ENCODE peak calls at places on chromosome 11, in eight cellular contexts. N is PC-3, L is MM.1S, H is OCI-LY7, G is GM23248, P is PC-9, T is HCT116, O is GM23338. I is an unnamed sample. For H3K9me2, the result is how much of the 10 kb centered on the place peaks cover.

GRCh38 chr11:130785376-130786110 is 130.7 kb downstream of the SNX19 start:
- DNase-seq in N (peak), L (no peak), H (peak), G (peak), P (no peak), T (no peak), O (peak), I (no peak)

GRCh38 chr11:33027846-33028536 is 11.4 kb upstream of the TCP11L1 start:
- DNase-seq in N (no peak), L (no peak), H (no peak), G (peak), P (no peak), T (no peak), O (no peak), I (no peak)

GRCh38 chr11:8597182-8597581 is 3.2 kb upstream of the STK33 start:
- DNase-seq in N (peak), L (no peak), H (no peak), G (peak), P (no peak), T (no peak), O (no peak), I (no peak)

GRCh38 chr11:1276061-1276790 is 33.2 kb downstream of the TOLLIP start:
- DNase-seq in N (no peak), L (no peak), H (no peak), G (no peak), P (no peak), T (no peak), O (no peak), I (no peak)

GRCh38 chr11:662689-663274 is 25.7 kb downstream of the DRD4 start:
- DNase-seq in N (peak), L (peak), H (peak), G (peak), P (peak), T (peak), O (peak), I (peak)

GRCh38 chr11:111674941-111675340 is 72.7 kb downstream of the SIK2 start:
- DNase-seq in N (peak), L (no peak), H (no peak), G (peak), P (no peak), T (no peak), O (no peak), I (no peak)

GRCh38 chr11:16777576-16777975 is 39.1 kb downstream of the C11orf58 start:
- DNase-seq in N (no peak), L (no peak), H (no peak), G (no peak), P (no peak), T (no peak), O (no peak), I (no peak)

GRCh38 chr11:103091024-103091423 is 936 bp downstream of the DCUN1D5 start:
- DNase-seq in N (peak), L (no peak), H (peak), G (peak), P (no peak), T (no peak), O (peak), I (peak)

GRCh38 chr11:73379189-73379880 is 3.1 kb downstream of the RELT start:
- DNase-seq in N (peak), L (no peak), H (no peak), G (no peak), P (no peak), T (no peak), O (no peak), I (no peak)

GRCh38 chr11:9089061-9089460 is 2.3 kb downstream of the SCUBE2 start:
- DNase-seq in N (no peak), L (no peak), H (no peak), G (no peak), P (no peak), T (no peak), O (no peak), I (no peak)

GRCh38 chr11:96464695-96465307 is 75.0 kb downstream of the JRKL start:
- DNase-seq in N (peak), L (peak), H (peak), G (peak), P (no peak), T (peak), O (peak), I (peak)

GRCh38 chr11:31133064-31133463 is 236.5 kb downstream of the DCDC1 start:
- DNase-seq in N (no peak), L (no peak), H (no peak), G (no peak), P (no peak), T (no peak), O (no peak), I (no peak)

GRCh38 chr11:41878158-41878557 is 418.7 kb upstream of the LRRC4C start:
- DNase-seq in N (peak), L (no peak), H (no peak), G (no peak), P (no peak), T (no peak), O (no peak), I (no peak)

GRCh38 chr11:41868606-41869005 is 409.2 kb upstream of the LRRC4C start:
- DNase-seq in N (peak), L (no peak), H (no peak), G (no peak), P (peak), T (no peak), O (no peak), I (no peak)

DNA sequence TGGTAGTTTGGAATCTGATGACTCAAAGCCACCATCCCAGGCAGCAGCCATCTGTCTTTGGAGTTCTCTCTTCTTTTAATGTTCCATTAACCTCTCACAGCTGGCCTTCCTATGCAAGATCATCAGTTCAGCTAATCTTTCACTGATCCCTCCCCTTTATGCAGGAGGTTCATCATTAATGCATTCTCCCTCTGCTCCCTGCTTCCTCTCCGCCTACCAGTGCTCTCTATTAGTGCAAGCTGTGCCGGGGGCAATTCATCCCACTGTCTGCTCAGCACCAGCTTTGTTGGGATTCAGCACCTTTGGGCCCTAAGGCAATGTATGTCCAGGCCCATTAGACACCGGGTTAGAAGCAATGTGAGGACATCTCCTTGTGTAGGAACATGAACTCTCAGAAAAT is 413.0 kb upstream of the LRRC4C start:
- DNase-seq in N (no peak), L (no peak), H (no peak), G (no peak), P (no peak), T (no peak), O (no peak), I (no peak)
- H3K9me2 ChIP-seq in N (under half), L (under half), H (under half), G (under half), P (under half), T (under half), O (under half), I (under half)

GRCh38 chr11:120568572-120569307 is 57.2 kb downstream of the GRIK4 start:
- DNase-seq in N (no peak), L (no peak), H (no peak), G (no peak), P (no peak), T (peak), O (no peak), I (no peak)

GRCh38 chr11:120574881-120575280 is 63.3 kb downstream of the GRIK4 start:
- DNase-seq in N (no peak), L (no peak), H (no peak), G (no peak), P (no peak), T (no peak), O (no peak), I (no peak)

GRCh38 chr11:120569903-120570302 is 58.4 kb downstream of the GRIK4 start:
- DNase-seq in N (no peak), L (no peak), H (no peak), G (no peak), P (no peak), T (no peak), O (peak), I (no peak)

GRCh38 chr11:120573756-120574354 is 62.3 kb downstream of the GRIK4 start:
- DNase-seq in N (no peak), L (no peak), H (no peak), G (no peak), P (no peak), T (no peak), O (no peak), I (no peak)

DNA sequence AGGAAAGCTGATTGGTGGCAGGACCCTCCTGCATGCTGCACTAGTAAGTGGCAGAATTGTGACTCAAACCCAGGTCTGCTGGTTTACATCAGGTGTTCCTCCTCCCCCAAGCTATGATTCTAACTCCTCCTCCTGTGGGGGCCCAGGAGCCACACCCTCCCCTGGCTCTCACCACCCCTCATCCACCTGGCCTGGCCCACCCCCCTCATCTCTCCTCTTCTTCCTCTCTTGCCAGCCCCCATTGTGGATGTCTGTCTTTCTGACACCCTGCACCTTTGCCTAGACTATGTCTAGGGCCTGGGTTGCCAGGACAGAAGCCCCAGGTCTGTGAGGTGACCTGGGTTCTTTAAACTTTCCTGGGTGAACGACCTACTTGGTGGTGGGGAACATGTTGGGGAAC is 59.9 kb downstream of the GRIK4 start:
- DNase-seq in N (no peak), L (no peak), H (no peak), G (no peak), P (no peak), T (no peak), O (no peak), I (no peak)
- H3K9me2 ChIP-seq in N (under half), L (under half), H (under half), G (under half), P (under half), T (under half), O (under half), I (under half)

GRCh38 chr11:40186401-40187091 is 1272.9 kb downstream of the LRRC4C start:
- DNase-seq in N (no peak), L (no peak), H (no peak), G (no peak), P (no peak), T (no peak), O (no peak), I (peak)

GRCh38 chr11:40185793-40186192 is 1273.7 kb downstream of the LRRC4C start:
- DNase-seq in N (no peak), L (no peak), H (no peak), G (no peak), P (no peak), T (no peak), O (no peak), I (no peak)

GRCh38 chr11:40187092-40187403 is 1272.4 kb downstream of the LRRC4C start:
- DNase-seq in N (no peak), L (no peak), H (no peak), G (no peak), P (no peak), T (no peak), O (no peak), I (no peak)

GRCh38 chr11:40179541-40179940 is 1279.9 kb downstream of the LRRC4C start:
- DNase-seq in N (no peak), L (no peak), H (no peak), G (no peak), P (no peak), T (no peak), O (no peak), I (no peak)

GRCh38 chr11:40183073-40184064 is 1276.1 kb downstream of the LRRC4C start:
- DNase-seq in N (no peak), L (peak), H (no peak), G (no peak), P (no peak), T (no peak), O (no peak), I (no peak)
- H3K9me2 ChIP-seq in N (under half), L (under half), H (under half), G (under half), P (under half), T (under half), O (under half), I (under half)

GRCh38 chr11:123741159-123741951 is at the start of gene ZNF202:
- DNase-seq in N (peak), L (peak), H (peak), G (peak), P (peak), T (peak), O (peak), I (peak)

GRCh38 chr11:123742334-123742733 is 874 bp upstream of the ZNF202 start:
- DNase-seq in N (no peak), L (no peak), H (no peak), G (no peak), P (no peak), T (no peak), O (peak), I (no peak)

GRCh38 chr11:123742778-123743177 is 1.3 kb upstream of the ZNF202 start:
- DNase-seq in N (no peak), L (no peak), H (no peak), G (no peak), P (no peak), T (no peak), O (peak), I (no peak)

GRCh38 chr11:123738374-123738773 is 3.1 kb downstream of the ZNF202 start:
- DNase-seq in N (no peak), L (no peak), H (no peak), G (no peak), P (no peak), T (no peak), O (no peak), I (no peak)

GRCh38 chr11:123740787-123741158 is 687 bp downstream of the ZNF202 start:
- DNase-seq in N (peak), L (no peak), H (no peak), G (peak), P (peak), T (no peak), O (no peak), I (peak)
- H3K9me2 ChIP-seq in N (under half), L (under half), H (under half), G (under half), P (under half), T (under half), O (under half), I (under half)

GRCh38 chr11:87239531-87239930 is 201.8 kb downstream of the TMEM135 start:
- DNase-seq in N (no peak), L (no peak), H (no peak), G (no peak), P (no peak), T (no peak), O (no peak), I (no peak)

GRCh38 chr11:87236368-87236767 is 198.6 kb downstream of the TMEM135 start:
- DNase-seq in N (peak), L (no peak), H (no peak), G (peak), P (no peak), T (no peak), O (no peak), I (no peak)

GRCh38 chr11:87232320-87232719 is 194.6 kb downstream of the TMEM135 start:
- DNase-seq in N (no peak), L (no peak), H (no peak), G (no peak), P (no peak), T (no peak), O (no peak), I (no peak)

GRCh38 chr11:87239001-87239400 is 201.3 kb downstream of the TMEM135 start:
- DNase-seq in N (no peak), L (no peak), H (no peak), G (no peak), P (no peak), T (no peak), O (no peak), I (no peak)

DNA sequence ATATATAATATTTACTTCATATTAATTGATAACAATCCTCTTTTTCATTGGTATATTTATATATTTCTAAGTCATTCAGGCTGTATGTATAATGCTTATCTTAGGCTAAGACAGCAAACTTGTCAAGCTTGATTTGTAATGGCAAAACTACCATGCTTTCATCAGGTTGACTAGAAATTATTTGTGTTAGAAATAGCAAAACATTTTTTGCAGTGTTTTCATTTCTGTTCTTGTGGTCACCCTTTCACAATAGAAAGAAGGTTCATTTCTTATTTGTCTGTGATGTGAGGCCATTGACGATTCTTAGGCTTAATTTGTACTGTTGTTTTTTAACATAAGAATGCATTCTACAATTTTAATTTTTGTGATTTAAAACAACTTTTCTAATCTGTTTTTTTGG is 197.6 kb downstream of the TMEM135 start:
- DNase-seq in N (no peak), L (no peak), H (no peak), G (no peak), P (no peak), T (no peak), O (no peak), I (no peak)
- H3K9me2 ChIP-seq in N (under half), L (under half), H (under half), G (under half), P (under half), T (under half), O (under half), I (under half)

GRCh38 chr11:110379936-110380335 is 49.8 kb upstream of the FDX1 start:
- DNase-seq in N (no peak), L (no peak), H (no peak), G (no peak), P (no peak), T (no peak), O (no peak), I (no peak)
- H3K9me2 ChIP-seq in N (under half), L (under half), H (under half), G (under half), P (under half), T (under half), O (under half), I (under half)

GRCh38 chr11:122646549-122647340 is 8.8 kb upstream of the UBASH3B start:
- DNase-seq in N (peak), L (no peak), H (no peak), G (peak), P (no peak), T (no peak), O (no peak), I (no peak)
- H3K9me2 ChIP-seq in N (under half), L (under half), H (under half), G (under half), P (under half), T (under half), O (under half), I (under half)

DNA sequence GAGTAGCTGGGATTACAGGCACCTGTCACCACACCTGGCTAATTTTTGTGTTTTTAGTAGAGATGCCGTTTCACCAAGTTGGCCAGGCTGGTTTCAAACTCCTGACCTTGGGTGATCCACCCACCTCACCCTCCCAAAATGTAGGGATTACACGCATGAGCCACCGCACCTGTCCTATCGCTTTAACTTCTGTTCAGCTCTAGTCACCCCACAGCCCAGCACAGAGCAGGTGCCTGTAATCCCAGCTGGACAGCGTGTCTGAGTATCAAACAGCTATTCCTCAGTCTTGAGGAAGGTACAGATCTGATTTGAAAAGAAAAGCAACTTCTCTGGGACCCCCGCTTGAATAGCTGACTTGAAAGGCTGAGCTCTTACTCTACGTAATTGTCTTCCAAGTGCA is 149.1 kb downstream of the CTTN start:
- DNase-seq in N (no peak), L (no peak), H (no peak), G (no peak), P (no peak), T (no peak), O (no peak), I (no peak)
- H3K9me2 ChIP-seq in N (under half), L (under half), H (under half), G (under half), P (under half), T (under half), O (under half), I (under half)

DNA sequence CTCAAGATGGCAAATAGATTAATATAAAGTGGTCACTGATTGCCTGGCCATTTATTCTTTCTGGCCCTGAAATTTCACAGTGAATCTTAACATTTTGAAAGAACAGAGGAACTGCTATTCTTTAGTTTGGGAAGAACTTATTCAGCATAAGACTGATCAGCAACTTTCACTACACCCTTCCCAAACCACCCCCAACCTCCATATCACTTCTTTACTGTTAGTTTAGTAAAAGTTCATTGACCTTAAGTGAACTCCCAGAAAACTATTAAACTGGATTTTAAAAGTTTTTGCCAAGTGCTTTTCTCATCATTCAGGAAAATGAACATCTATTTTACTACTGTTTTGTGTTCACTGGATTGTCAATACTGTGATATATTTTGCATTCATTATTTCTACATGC is 77.4 kb downstream of the NARS2 start:
- DNase-seq in N (no peak), L (no peak), H (no peak), G (no peak), P (no peak), T (no peak), O (no peak), I (no peak)
- H3K9me2 ChIP-seq in N (under half), L (under half), H (under half), G (under half), P (under half), T (under half), O (under half), I (under half)

I was measured in hepatocyte.